ENCODE peak calls at places on chromosome 22, in nine cellular contexts. X is right lobe of liver, N is IMR-90, R is ovary, J is A549, U is Peyer's patch, Z is breast epithelium, C is body of pancreas, F is stomach. L is an unnamed sample.
A peak's percentile ranks its signal among the peaks of the same experiment; 100 is the strongest.

GRCh38 chr22:29755889-29756288 is 10.9 kb downstream of the ZMAT5 start:
- DNase-seq in R (no peak), F (no peak), U (no peak), X (no peak), Z (no peak), J (no peak), C (no peak), N (no peak), L (no peak)

GRCh38 chr22:49779226-49779625 is 48.4 kb downstream of the BRD1 start:
- DNase-seq in N (no peak), U (no peak), X (no peak), C (no peak), F (no peak), J (no peak), R (no peak), Z (no peak), L (no peak)

GRCh38 chr22:45262931-45263789 is 21.6 kb upstream of the UPK3A start:
- DNase-seq in U (peak; percentile 91), F (no peak), J (no peak), X (no peak), Z (no peak), N (no peak), R (no peak), C (peak; percentile 59), L (no peak)

GRCh38 chr22:17258015-17258827 is 39.0 kb upstream of the ADA2 start:
- DNase-seq in X (peak; percentile 57), C (peak; percentile 93), R (peak; percentile 33), J (no peak), F (peak; percentile 53), N (no peak), Z (peak; percentile 68), U (peak; percentile 80), L (no peak)

GRCh38 chr22:39090426-39091064 is 6.5 kb upstream of the APOBEC3H start:
- DNase-seq in R (no peak), J (no peak), N (no peak), U (peak; percentile 67), Z (no peak), X (no peak), C (peak; percentile 38), F (peak; percentile 53), L (no peak)

GRCh38 chr22:26718905-26719304 is 61.5 kb downstream of the MIAT start:
- DNase-seq in N (peak; percentile 91), C (no peak), R (no peak), Z (no peak), X (no peak), F (no peak), U (no peak), J (peak; percentile 30), L (no peak)

GRCh38 chr22:23742505-23743264 is 8.2 kb downstream of the ZNF70 start:
- DNase-seq in J (no peak), F (no peak), C (no peak), U (no peak), Z (no peak), R (no peak), X (no peak), N (no peak), L (no peak)

GRCh38 chr22:44012172-44012571 is 11.9 kb upstream of the PARVB start:
- DNase-seq in J (no peak), U (no peak), R (no peak), C (no peak), Z (no peak), X (no peak), F (no peak), N (no peak), L (no peak)

GRCh38 chr22:36298118-36298517 is 45.2 kb downstream of the APOL1 start:
- DNase-seq in U (no peak), C (no peak), J (no peak), X (no peak), F (no peak), N (no peak), Z (no peak), R (no peak), L (no peak)

GRCh38 chr22:36294801-36295200 is 41.9 kb downstream of the APOL1 start:
- DNase-seq in U (no peak), C (no peak), F (no peak), R (peak; percentile 19), Z (no peak), X (no peak), N (no peak), J (no peak), L (no peak)

GRCh38 chr22:36297568-36297967 is 44.6 kb downstream of the APOL1 start:
- DNase-seq in C (no peak), N (no peak), J (no peak), F (no peak), U (no peak), R (peak; percentile 12), X (no peak), Z (no peak), L (no peak)

GRCh38 chr22:36295247-36295646 is 42.3 kb downstream of the APOL1 start:
- DNase-seq in N (no peak), R (peak; percentile 11), Z (no peak), X (no peak), U (no peak), C (no peak), J (no peak), F (no peak), L (no peak)

GRCh38 chr22:36296690-36297089 is 43.8 kb downstream of the APOL1 start:
- DNase-seq in J (no peak), C (no peak), U (no peak), N (no peak), Z (no peak), F (no peak), R (peak; percentile 17), X (no peak), L (no peak)
- H3K9me3 ChIP-seq in J (no peaks in the 10 kb centered on the region), C (no peaks in the 10 kb centered on the region), U (no peaks in the 10 kb centered on the region), N (no peaks in the 10 kb centered on the region), Z (no peaks in the 10 kb centered on the region), F (no peaks in the 10 kb centered on the region), R (no peaks in the 10 kb centered on the region), X (no peaks in the 10 kb centered on the region), L (no peaks in the 10 kb centered on the region)

GRCh38 chr22:19178659-19179471 is at the start of gene SLC25A1:
- DNase-seq in Z (peak; percentile 85), N (peak; percentile 80), X (peak; percentile 97), C (peak; percentile 94), F (peak; percentile 97), J (peak; percentile 72), U (peak; percentile 93), R (peak; percentile 95), L (no peak)
- TF ChIP-seq POLR2A in Z (no peak), N (peak; percentile 56), X (peak; percentile 95), C (peak; percentile 58), F (no peak), J (peak; percentile 59), U (peak; percentile 84), R (peak; percentile 68), L (peak; percentile 64)

GRCh38 chr22:37275134-37275533 is 7.2 kb upstream of the CYTH4 start:
- DNase-seq in C (no peak), X (no peak), N (no peak), R (no peak), J (no peak), U (no peak), Z (no peak), F (no peak), L (no peak)

GRCh38 chr22:37273846-37274225 is 8.5 kb upstream of the CYTH4 start:
- DNase-seq in J (no peak), F (no peak), N (no peak), Z (no peak), U (no peak), R (no peak), X (no peak), C (no peak), L (no peak)

GRCh38 chr22:37274380-37274862 is 7.9 kb upstream of the CYTH4 start:
- DNase-seq in X (peak; percentile 60), Z (no peak), R (no peak), U (peak; percentile 70), J (no peak), F (peak; percentile 31), C (peak; percentile 70), N (no peak), L (no peak)

GRCh38 chr22:37270928-37271650 is 11.2 kb upstream of the CYTH4 start:
- DNase-seq in R (no peak), C (peak; percentile 65), F (no peak), J (no peak), N (peak; percentile 50), X (no peak), U (no peak), Z (no peak), L (no peak)

GRCh38 chr22:37273126-37273845 is 9.0 kb upstream of the CYTH4 start:
- DNase-seq in F (no peak), X (no peak), R (no peak), C (no peak), U (no peak), N (peak; percentile 79), J (no peak), Z (no peak), L (no peak)
- H3K4me3 ChIP-seq in F (no peak overlapping the region), X (no peak overlapping the region), R (no peak overlapping the region), C (no peak overlapping the region), U (no peak overlapping the region), N (no peak overlapping the region), J (no peak overlapping the region), Z (no peak overlapping the region), L (no peak overlapping the region)

DNA sequence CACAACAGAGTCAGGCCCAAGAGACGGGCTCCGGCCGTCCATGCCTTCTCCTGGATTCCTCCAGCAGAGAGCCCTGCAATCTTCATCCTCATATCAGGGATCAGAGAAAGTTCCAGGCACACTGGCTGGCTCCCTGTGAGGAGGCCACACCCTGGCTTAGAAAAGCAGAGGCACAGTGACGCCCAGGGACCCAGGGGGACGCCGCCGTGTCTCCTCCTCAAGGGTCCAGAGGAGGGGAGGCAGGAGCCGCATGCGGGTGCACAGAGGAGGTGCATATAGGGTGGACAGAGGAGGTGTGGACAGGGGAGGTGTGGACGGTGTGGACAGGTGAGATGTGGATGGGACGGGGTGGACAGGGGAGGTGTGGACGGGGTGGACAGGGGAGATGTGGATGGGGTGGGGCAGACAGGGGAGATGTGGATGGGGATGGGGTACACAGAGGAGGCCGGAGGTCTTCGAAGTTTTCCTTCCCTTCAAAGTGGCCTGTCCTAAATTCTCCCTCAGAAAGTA is 1521.9 kb downstream of the BRD1 start:
- DNase-seq in J (no peak), X (no peak), U (no peak), C (no peak), F (no peak), Z (no peak), R (no peak), N (no peak), L (no peak)
- H3K9me3 ChIP-seq in J (no peaks in the 10 kb centered on the region), X (no peaks in the 10 kb centered on the region), U (no peaks in the 10 kb centered on the region), C (no peaks in the 10 kb centered on the region), F (no peaks in the 10 kb centered on the region), Z (no peaks in the 10 kb centered on the region), R (no peaks in the 10 kb centered on the region), N (peaks cover 62% of the 10 kb centered on the region), L (no peaks in the 10 kb centered on the region)

GRCh38 chr22:48049116-48049515 is 1286.7 kb downstream of the TBC1D22A start:
- DNase-seq in R (no peak), X (no peak), Z (no peak), F (no peak), N (no peak), C (no peak), J (no peak), U (no peak), L (no peak)
- TF ChIP-seq POLR2A in R (no peak), X (no peak), Z (no peak), F (no peak), N (no peak), C (no peak), J (no peak), U (no peak), L (no peak)